ENCODE peak calls at places on chromosomes 4 and X, in ten cellular contexts. One of them, this sample, is unnamed.

GRCh38 chr4:37762294-37763163 is 64.0 kb upstream of the PGM2 start:
- DNase-seq in stimulated activated CD8-positive, alpha-beta memory T cell treated with anti-CD3 and anti-CD28 coated beads, Interleukin-4, amount 100 ng/mL, for 4 hours: no peak
- DNase-seq in astrocyte of the cerebellum: no peak
- DNase-seq in lower lobe of right lung: no peak
- DNase-seq in RPMI7951: peak
- DNase-seq in NCI-H1092: no peak
- DNase-seq in LHCN-M2: peak
- DNase-seq in left ventricle myocardium inferior: no peak
- DNase-seq in MCF 10A: peak
- DNase-seq in uterus: no peak
- DNase-seq in this sample: no peak

GRCh38 chr4:2424581-2424980 is 5.8 kb downstream of the CFAP99 start:
- DNase-seq in lower lobe of right lung: peak
- DNase-seq in NCI-H1092: no peak
- DNase-seq in astrocyte of the cerebellum: no peak
- DNase-seq in stimulated activated CD8-positive, alpha-beta memory T cell treated with anti-CD3 and anti-CD28 coated beads, Interleukin-4, amount 100 ng/mL, for 4 hours: no peak
- DNase-seq in LHCN-M2: no peak
- DNase-seq in RPMI7951: no peak
- DNase-seq in MCF 10A: peak
- DNase-seq in uterus: no peak
- DNase-seq in left ventricle myocardium inferior: no peak
- DNase-seq in this sample: no peak

GRCh38 chr4:148007789-148008188 is 275.9 kb downstream of the ARHGAP10 start:
- DNase-seq in left ventricle myocardium inferior: no peak
- DNase-seq in stimulated activated CD8-positive, alpha-beta memory T cell treated with anti-CD3 and anti-CD28 coated beads, Interleukin-4, amount 100 ng/mL, for 4 hours: no peak
- DNase-seq in uterus: no peak
- DNase-seq in NCI-H1092: no peak
- DNase-seq in lower lobe of right lung: no peak
- DNase-seq in LHCN-M2: no peak
- DNase-seq in MCF 10A: no peak
- DNase-seq in RPMI7951: peak
- DNase-seq in astrocyte of the cerebellum: no peak
- DNase-seq in this sample: no peak

GRCh38 chrX:119667111-119667928 is 25.6 kb downstream of the SEPTIN6 start:
- DNase-seq in astrocyte of the cerebellum: no peak
- DNase-seq in LHCN-M2: no peak
- DNase-seq in RPMI7951: no peak
- DNase-seq in NCI-H1092: peak
- DNase-seq in uterus: peak
- DNase-seq in MCF 10A: no peak
- DNase-seq in left ventricle myocardium inferior: peak
- DNase-seq in stimulated activated CD8-positive, alpha-beta memory T cell treated with anti-CD3 and anti-CD28 coated beads, Interleukin-4, amount 100 ng/mL, for 4 hours: no peak
- DNase-seq in lower lobe of right lung: no peak
- DNase-seq in this sample: peak

GRCh38 chr4:47031011-47031678 is at the start of gene GABRB1:
- DNase-seq in RPMI7951: no peak
- DNase-seq in MCF 10A: peak
- DNase-seq in LHCN-M2: peak
- DNase-seq in stimulated activated CD8-positive, alpha-beta memory T cell treated with anti-CD3 and anti-CD28 coated beads, Interleukin-4, amount 100 ng/mL, for 4 hours: no peak
- DNase-seq in left ventricle myocardium inferior: peak
- DNase-seq in uterus: peak
- DNase-seq in astrocyte of the cerebellum: peak
- DNase-seq in lower lobe of right lung: peak
- DNase-seq in NCI-H1092: no peak
- DNase-seq in this sample: no peak

GRCh38 chrX:7045238-7045955 is 102.1 kb upstream of the STS start:
- DNase-seq in NCI-H1092: no peak
- DNase-seq in uterus: no peak
- DNase-seq in left ventricle myocardium inferior: no peak
- DNase-seq in LHCN-M2: no peak
- DNase-seq in MCF 10A: no peak
- DNase-seq in stimulated activated CD8-positive, alpha-beta memory T cell treated with anti-CD3 and anti-CD28 coated beads, Interleukin-4, amount 100 ng/mL, for 4 hours: no peak
- DNase-seq in lower lobe of right lung: no peak
- DNase-seq in astrocyte of the cerebellum: no peak
- DNase-seq in RPMI7951: no peak
- DNase-seq in this sample: no peak

GRCh38 chr4:114267976-114268375 is 288.5 kb upstream of the ARSJ start:
- DNase-seq in NCI-H1092: no peak
- DNase-seq in LHCN-M2: no peak
- DNase-seq in astrocyte of the cerebellum: no peak
- DNase-seq in RPMI7951: no peak
- DNase-seq in lower lobe of right lung: no peak
- DNase-seq in MCF 10A: peak
- DNase-seq in left ventricle myocardium inferior: no peak
- DNase-seq in uterus: no peak
- DNase-seq in stimulated activated CD8-positive, alpha-beta memory T cell treated with anti-CD3 and anti-CD28 coated beads, Interleukin-4, amount 100 ng/mL, for 4 hours: no peak
- DNase-seq in this sample: peak

GRCh38 chr4:105022811-105023667 is 123.6 kb upstream of the TET2 start:
- DNase-seq in astrocyte of the cerebellum: peak
- DNase-seq in LHCN-M2: peak
- DNase-seq in stimulated activated CD8-positive, alpha-beta memory T cell treated with anti-CD3 and anti-CD28 coated beads, Interleukin-4, amount 100 ng/mL, for 4 hours: no peak
- DNase-seq in NCI-H1092: no peak
- DNase-seq in RPMI7951: peak
- DNase-seq in MCF 10A: peak
- DNase-seq in uterus: no peak
- DNase-seq in lower lobe of right lung: peak
- DNase-seq in left ventricle myocardium inferior: no peak
- DNase-seq in this sample: no peak

GRCh38 chrX:110588164-110588563 is 207.5 kb downstream of the CHRDL1 start:
- DNase-seq in NCI-H1092: no peak
- DNase-seq in lower lobe of right lung: no peak
- DNase-seq in LHCN-M2: peak
- DNase-seq in stimulated activated CD8-positive, alpha-beta memory T cell treated with anti-CD3 and anti-CD28 coated beads, Interleukin-4, amount 100 ng/mL, for 4 hours: no peak
- DNase-seq in MCF 10A: no peak
- DNase-seq in uterus: no peak
- DNase-seq in left ventricle myocardium inferior: no peak
- DNase-seq in RPMI7951: no peak
- DNase-seq in astrocyte of the cerebellum: no peak
- DNase-seq in this sample: no peak

GRCh38 chr4:185066179-185066578 is 47.9 kb downstream of the HELT start:
- DNase-seq in left ventricle myocardium inferior: no peak
- DNase-seq in RPMI7951: no peak
- DNase-seq in astrocyte of the cerebellum: no peak
- DNase-seq in stimulated activated CD8-positive, alpha-beta memory T cell treated with anti-CD3 and anti-CD28 coated beads, Interleukin-4, amount 100 ng/mL, for 4 hours: no peak
- DNase-seq in lower lobe of right lung: no peak
- DNase-seq in uterus: no peak
- DNase-seq in LHCN-M2: no peak
- DNase-seq in NCI-H1092: no peak
- DNase-seq in MCF 10A: no peak
- DNase-seq in this sample: no peak

GRCh38 chr4:1232661-1233621 is 16.0 kb downstream of the CTBP1 start:
- DNase-seq in LHCN-M2: no peak
- DNase-seq in NCI-H1092: no peak
- DNase-seq in lower lobe of right lung: peak
- DNase-seq in astrocyte of the cerebellum: no peak
- DNase-seq in MCF 10A: no peak
- DNase-seq in RPMI7951: no peak
- DNase-seq in stimulated activated CD8-positive, alpha-beta memory T cell treated with anti-CD3 and anti-CD28 coated beads, Interleukin-4, amount 100 ng/mL, for 4 hours: no peak
- DNase-seq in left ventricle myocardium inferior: peak
- DNase-seq in uterus: no peak
- DNase-seq in this sample: no peak

GRCh38 chr4:6509587-6509986 is 37.2 kb upstream of the PPP2R2C start:
- DNase-seq in RPMI7951: no peak
- DNase-seq in lower lobe of right lung: no peak
- DNase-seq in left ventricle myocardium inferior: no peak
- DNase-seq in NCI-H1092: no peak
- DNase-seq in uterus: no peak
- DNase-seq in stimulated activated CD8-positive, alpha-beta memory T cell treated with anti-CD3 and anti-CD28 coated beads, Interleukin-4, amount 100 ng/mL, for 4 hours: no peak
- DNase-seq in MCF 10A: no peak
- DNase-seq in LHCN-M2: no peak
- DNase-seq in astrocyte of the cerebellum: no peak
- DNase-seq in this sample: no peak

GRCh38 chrX:109943740-109944092 is 59.2 kb upstream of the TMEM164 start:
- DNase-seq in uterus: no peak
- DNase-seq in MCF 10A: no peak
- DNase-seq in LHCN-M2: no peak
- DNase-seq in stimulated activated CD8-positive, alpha-beta memory T cell treated with anti-CD3 and anti-CD28 coated beads, Interleukin-4, amount 100 ng/mL, for 4 hours: no peak
- DNase-seq in left ventricle myocardium inferior: no peak
- DNase-seq in RPMI7951: no peak
- DNase-seq in NCI-H1092: no peak
- DNase-seq in astrocyte of the cerebellum: peak
- DNase-seq in lower lobe of right lung: no peak
- DNase-seq in this sample: no peak

GRCh38 chr4:184168406-184169019 is 49.2 kb downstream of the ENPP6 start:
- DNase-seq in uterus: peak
- DNase-seq in NCI-H1092: peak
- DNase-seq in MCF 10A: peak
- DNase-seq in lower lobe of right lung: peak
- DNase-seq in LHCN-M2: peak
- DNase-seq in left ventricle myocardium inferior: peak
- DNase-seq in stimulated activated CD8-positive, alpha-beta memory T cell treated with anti-CD3 and anti-CD28 coated beads, Interleukin-4, amount 100 ng/mL, for 4 hours: peak
- DNase-seq in RPMI7951: peak
- DNase-seq in astrocyte of the cerebellum: peak
- DNase-seq in this sample: no peak

GRCh38 chrX:10350221-10350620 is 193.4 kb downstream of the CLCN4 start:
- DNase-seq in lower lobe of right lung: no peak
- DNase-seq in RPMI7951: no peak
- DNase-seq in uterus: no peak
- DNase-seq in LHCN-M2: no peak
- DNase-seq in left ventricle myocardium inferior: no peak
- DNase-seq in NCI-H1092: no peak
- DNase-seq in stimulated activated CD8-positive, alpha-beta memory T cell treated with anti-CD3 and anti-CD28 coated beads, Interleukin-4, amount 100 ng/mL, for 4 hours: no peak
- DNase-seq in astrocyte of the cerebellum: no peak
- DNase-seq in MCF 10A: no peak
- DNase-seq in this sample: no peak

GRCh38 chr4:180767330-180767729 is 1475.9 kb upstream of the TENM3 start:
- DNase-seq in astrocyte of the cerebellum: no peak
- DNase-seq in NCI-H1092: no peak
- DNase-seq in RPMI7951: no peak
- DNase-seq in uterus: no peak
- DNase-seq in lower lobe of right lung: no peak
- DNase-seq in stimulated activated CD8-positive, alpha-beta memory T cell treated with anti-CD3 and anti-CD28 coated beads, Interleukin-4, amount 100 ng/mL, for 4 hours: no peak
- DNase-seq in left ventricle myocardium inferior: no peak
- DNase-seq in LHCN-M2: no peak
- DNase-seq in MCF 10A: no peak
- DNase-seq in this sample: no peak

GRCh38 chr4:107034091-107034698 is 1.9 kb downstream of the DKK2 start:
- DNase-seq in left ventricle myocardium inferior: no peak
- DNase-seq in LHCN-M2: peak
- DNase-seq in RPMI7951: peak
- DNase-seq in stimulated activated CD8-positive, alpha-beta memory T cell treated with anti-CD3 and anti-CD28 coated beads, Interleukin-4, amount 100 ng/mL, for 4 hours: no peak
- DNase-seq in MCF 10A: no peak
- DNase-seq in NCI-H1092: no peak
- DNase-seq in lower lobe of right lung: no peak
- DNase-seq in astrocyte of the cerebellum: no peak
- DNase-seq in uterus: peak
- DNase-seq in this sample: no peak

GRCh38 chrX:127243654-127244053 is 424.1 kb downstream of the PRR32 start:
- DNase-seq in RPMI7951: no peak
- DNase-seq in stimulated activated CD8-positive, alpha-beta memory T cell treated with anti-CD3 and anti-CD28 coated beads, Interleukin-4, amount 100 ng/mL, for 4 hours: no peak
- DNase-seq in left ventricle myocardium inferior: no peak
- DNase-seq in MCF 10A: no peak
- DNase-seq in NCI-H1092: no peak
- DNase-seq in LHCN-M2: no peak
- DNase-seq in uterus: no peak
- DNase-seq in astrocyte of the cerebellum: no peak
- DNase-seq in lower lobe of right lung: no peak
- DNase-seq in this sample: no peak

GRCh38 chr4:185708348-185708747 is 103.6 kb downstream of the SORBS2 start:
- DNase-seq in stimulated activated CD8-positive, alpha-beta memory T cell treated with anti-CD3 and anti-CD28 coated beads, Interleukin-4, amount 100 ng/mL, for 4 hours: no peak
- DNase-seq in RPMI7951: peak
- DNase-seq in lower lobe of right lung: no peak
- DNase-seq in LHCN-M2: peak
- DNase-seq in uterus: no peak
- DNase-seq in NCI-H1092: no peak
- DNase-seq in astrocyte of the cerebellum: peak
- DNase-seq in MCF 10A: peak
- DNase-seq in left ventricle myocardium inferior: no peak
- DNase-seq in this sample: peak

GRCh38 chr4:31341601-31342375 is 621.6 kb downstream of the PCDH7 start:
- DNase-seq in uterus: no peak
- DNase-seq in lower lobe of right lung: no peak
- DNase-seq in RPMI7951: no peak
- DNase-seq in stimulated activated CD8-positive, alpha-beta memory T cell treated with anti-CD3 and anti-CD28 coated beads, Interleukin-4, amount 100 ng/mL, for 4 hours: no peak
- DNase-seq in left ventricle myocardium inferior: no peak
- DNase-seq in NCI-H1092: no peak
- DNase-seq in astrocyte of the cerebellum: no peak
- DNase-seq in LHCN-M2: no peak
- DNase-seq in MCF 10A: no peak
- DNase-seq in this sample: no peak

GRCh38 chrX:47562615-47563243 is 1.7 kb downstream of the ARAF start:
- DNase-seq in astrocyte of the cerebellum: no peak
- DNase-seq in MCF 10A: no peak
- DNase-seq in LHCN-M2: peak
- DNase-seq in stimulated activated CD8-positive, alpha-beta memory T cell treated with anti-CD3 and anti-CD28 coated beads, Interleukin-4, amount 100 ng/mL, for 4 hours: no peak
- DNase-seq in NCI-H1092: no peak
- DNase-seq in lower lobe of right lung: no peak
- DNase-seq in left ventricle myocardium inferior: no peak
- DNase-seq in RPMI7951: peak
- DNase-seq in uterus: no peak
- DNase-seq in this sample: no peak

GRCh38 chr4:65437102-65437501 is 233.2 kb downstream of the EPHA5 start:
- DNase-seq in uterus: no peak
- DNase-seq in left ventricle myocardium inferior: no peak
- DNase-seq in lower lobe of right lung: no peak
- DNase-seq in RPMI7951: no peak
- DNase-seq in LHCN-M2: peak
- DNase-seq in MCF 10A: peak
- DNase-seq in NCI-H1092: no peak
- DNase-seq in astrocyte of the cerebellum: peak
- DNase-seq in stimulated activated CD8-positive, alpha-beta memory T cell treated with anti-CD3 and anti-CD28 coated beads, Interleukin-4, amount 100 ng/mL, for 4 hours: no peak
- DNase-seq in this sample: no peak

GRCh38 chr4:6125103-6125651 is 75.2 kb downstream of the JAKMIP1 start:
- DNase-seq in astrocyte of the cerebellum: no peak
- DNase-seq in MCF 10A: no peak
- DNase-seq in RPMI7951: no peak
- DNase-seq in uterus: no peak
- DNase-seq in NCI-H1092: no peak
- DNase-seq in lower lobe of right lung: no peak
- DNase-seq in left ventricle myocardium inferior: no peak
- DNase-seq in stimulated activated CD8-positive, alpha-beta memory T cell treated with anti-CD3 and anti-CD28 coated beads, Interleukin-4, amount 100 ng/mL, for 4 hours: no peak
- DNase-seq in LHCN-M2: no peak
- DNase-seq in this sample: no peak

GRCh38 chrX:10859353-10859752 is 239.0 kb upstream of the MID1 start:
- DNase-seq in LHCN-M2: no peak
- DNase-seq in uterus: no peak
- DNase-seq in left ventricle myocardium inferior: no peak
- DNase-seq in NCI-H1092: no peak
- DNase-seq in RPMI7951: no peak
- DNase-seq in stimulated activated CD8-positive, alpha-beta memory T cell treated with anti-CD3 and anti-CD28 coated beads, Interleukin-4, amount 100 ng/mL, for 4 hours: no peak
- DNase-seq in astrocyte of the cerebellum: no peak
- DNase-seq in MCF 10A: no peak
- DNase-seq in lower lobe of right lung: no peak
- DNase-seq in this sample: no peak

GRCh38 chrX:97123001-97123400 is 239.3 kb downstream of the RPA4 start:
- DNase-seq in left ventricle myocardium inferior: no peak
- DNase-seq in astrocyte of the cerebellum: no peak
- DNase-seq in stimulated activated CD8-positive, alpha-beta memory T cell treated with anti-CD3 and anti-CD28 coated beads, Interleukin-4, amount 100 ng/mL, for 4 hours: no peak
- DNase-seq in RPMI7951: no peak
- DNase-seq in uterus: no peak
- DNase-seq in NCI-H1092: no peak
- DNase-seq in MCF 10A: no peak
- DNase-seq in lower lobe of right lung: no peak
- DNase-seq in LHCN-M2: no peak
- DNase-seq in this sample: no peak

GRCh38 chr4:47543331-47543730 is 58.3 kb downstream of the ATP10D start:
- DNase-seq in RPMI7951: peak
- DNase-seq in stimulated activated CD8-positive, alpha-beta memory T cell treated with anti-CD3 and anti-CD28 coated beads, Interleukin-4, amount 100 ng/mL, for 4 hours: no peak
- DNase-seq in left ventricle myocardium inferior: no peak
- DNase-seq in astrocyte of the cerebellum: no peak
- DNase-seq in NCI-H1092: no peak
- DNase-seq in lower lobe of right lung: no peak
- DNase-seq in uterus: no peak
- DNase-seq in LHCN-M2: no peak
- DNase-seq in MCF 10A: peak
- DNase-seq in this sample: peak

GRCh38 chrX:112642349-112642748 is 37.4 kb downstream of the LHFPL1 start:
- DNase-seq in lower lobe of right lung: no peak
- DNase-seq in uterus: peak
- DNase-seq in left ventricle myocardium inferior: no peak
- DNase-seq in MCF 10A: peak
- DNase-seq in stimulated activated CD8-positive, alpha-beta memory T cell treated with anti-CD3 and anti-CD28 coated beads, Interleukin-4, amount 100 ng/mL, for 4 hours: no peak
- DNase-seq in RPMI7951: peak
- DNase-seq in LHCN-M2: peak
- DNase-seq in astrocyte of the cerebellum: peak
- DNase-seq in NCI-H1092: peak
- DNase-seq in this sample: peak

GRCh38 chr4:40976343-40976742 is 226.6 kb downstream of the NSUN7 start:
- DNase-seq in NCI-H1092: peak
- DNase-seq in lower lobe of right lung: no peak
- DNase-seq in stimulated activated CD8-positive, alpha-beta memory T cell treated with anti-CD3 and anti-CD28 coated beads, Interleukin-4, amount 100 ng/mL, for 4 hours: no peak
- DNase-seq in left ventricle myocardium inferior: no peak
- DNase-seq in MCF 10A: peak
- DNase-seq in astrocyte of the cerebellum: peak
- DNase-seq in LHCN-M2: peak
- DNase-seq in RPMI7951: peak
- DNase-seq in uterus: no peak
- DNase-seq in this sample: peak

This sample was measured in skeletal muscle cell.